ENCODE peak calls at places on chromosomes 3 and 15, in nine cellular contexts. G, F, M, V, D, A, K, P and L are unnamed samples.

GRCh38 chr15:63638828-63639227 is 41.6 kb downstream of the FBXL22 start:
- DNase-seq in V (no peak), K (no peak), F (no peak), A (no peak), P (no peak), M (no peak), D (no peak), G (no peak), L (no peak)

GRCh38 chr15:51600114-51600513 is 22.5 kb downstream of the DMXL2 start:
- DNase-seq in D (no peak), A (peak), M (no peak), K (no peak), F (no peak), P (no peak), G (no peak), V (no peak), L (no peak)

GRCh38 chr15:41971893-41972340 is 440 bp downstream of the EHD4 start:
- DNase-seq in D (peak), V (no peak), A (no peak), P (no peak), K (peak), G (no peak), F (no peak), M (no peak), L (no peak)

GRCh38 chr3:109926376-109926775 is 589.0 kb upstream of the DPPA4 start:
- DNase-seq in P (no peak), A (no peak), K (no peak), G (no peak), M (no peak), F (no peak), V (no peak), D (no peak), L (no peak)

GRCh38 chr3:138471481-138471880 is 37.1 kb downstream of the ESYT3 start:
- DNase-seq in M (no peak), V (no peak), A (no peak), G (no peak), F (no peak), D (no peak), K (no peak), P (no peak), L (no peak)

GRCh38 chr15:76135516-76135915 is 75.7 kb downstream of the TMEM266 start:
- DNase-seq in D (no peak), F (no peak), K (no peak), V (no peak), G (no peak), P (no peak), A (no peak), M (no peak), L (no peak)

GRCh38 chr3:177051419-177051818 is 145.9 kb downstream of the TBL1XR1 start:
- DNase-seq in M (no peak), V (no peak), G (peak), A (no peak), P (no peak), D (no peak), F (no peak), K (no peak), L (no peak)

GRCh38 chr15:81480645-81481053 is 106.6 kb upstream of the TMC3 start:
- DNase-seq in V (no peak), G (peak), P (no peak), K (no peak), M (peak), A (peak), D (peak), F (peak), L (peak)

GRCh38 chr3:193842029-193842782 is 249.2 kb downstream of the OPA1 start:
- DNase-seq in A (no peak), V (no peak), M (no peak), D (no peak), G (no peak), F (no peak), P (no peak), K (no peak), L (no peak)

GRCh38 chr3:57003676-57004075 is 56.8 kb upstream of the SPATA12 start:
- DNase-seq in G (no peak), V (no peak), P (no peak), F (no peak), A (no peak), M (no peak), D (no peak), K (no peak), L (no peak)

GRCh38 chr15:76059320-76060097 is at the start of gene TMEM266:
- DNase-seq in D (peak), A (peak), P (peak), F (peak), K (no peak), G (no peak), V (peak), M (peak), L (peak)

GRCh38 chr3:194148383-194148782 is 12.4 kb downstream of the HES1 start:
- DNase-seq in D (no peak), P (no peak), K (peak), A (peak), G (peak), V (peak), M (peak), F (no peak), L (peak)

GRCh38 chr15:74967670-74968069 is 11.1 kb upstream of the RPP25 start:
- DNase-seq in K (no peak), V (no peak), D (no peak), P (no peak), M (no peak), F (no peak), G (no peak), A (no peak), L (no peak)

GRCh38 chr3:18813300-18813699 is 335.0 kb upstream of the KCNH8 start:
- DNase-seq in V (no peak), D (no peak), P (no peak), A (no peak), M (no peak), G (no peak), K (no peak), F (no peak), L (no peak)

GRCh38 chr15:73952171-73952912 is 26.1 kb downstream of the LOXL1 start:
- DNase-seq in A (no peak), G (no peak), D (no peak), M (peak), V (no peak), P (no peak), F (no peak), K (no peak), L (no peak)

GRCh38 chr3:60917136-60917535 is 334.1 kb downstream of the FHIT start:
- DNase-seq in V (peak), D (no peak), F (no peak), G (no peak), K (no peak), M (peak), A (no peak), P (no peak), L (no peak)

GRCh38 chr15:98713585-98714001 is 65.3 kb downstream of the IGF1R start:
- DNase-seq in A (no peak), K (no peak), D (no peak), M (no peak), F (peak), P (no peak), G (no peak), V (peak), L (no peak)

GRCh38 chr15:49669288-49669687 is 48.4 kb downstream of the DTWD1 start:
- DNase-seq in A (no peak), D (no peak), F (no peak), P (no peak), K (no peak), V (no peak), G (no peak), M (no peak), L (no peak)

GRCh38 chr3:107562979-107563531 is 40.3 kb downstream of the BBX start:
- DNase-seq in A (no peak), K (no peak), M (no peak), P (no peak), G (no peak), V (no peak), F (no peak), D (no peak), L (no peak)

GRCh38 chr3:102599819-102600576 is 165.2 kb downstream of the ZPLD1 start:
- DNase-seq in G (no peak), P (no peak), K (no peak), V (no peak), M (no peak), F (no peak), A (no peak), D (no peak), L (no peak)

GRCh38 chr3:195446359-195446758 is 3.5 kb upstream of the ACAP2 start:
- DNase-seq in A (no peak), D (no peak), F (no peak), M (no peak), G (no peak), V (no peak), K (no peak), P (no peak), L (no peak)

GRCh38 chr3:152229692-152230091 is 39.0 kb upstream of the MBNL1 start:
- DNase-seq in M (no peak), P (no peak), F (no peak), V (no peak), G (no peak), D (no peak), K (no peak), A (no peak), L (no peak)

GRCh38 chr15:92429378-92430066 is 35.8 kb downstream of the ST8SIA2 start:
- DNase-seq in A (peak), M (no peak), G (peak), V (peak), P (no peak), D (no peak), K (no peak), F (no peak), L (peak)

GRCh38 chr3:136860541-136860940 is 1.5 kb upstream of the NCK1 start:
- DNase-seq in A (peak), D (no peak), M (no peak), V (no peak), P (no peak), G (no peak), F (peak), K (no peak), L (peak)

GRCh38 chr3:129418041-129418973 is 10.1 kb downstream of the EFCAB12 start:
- DNase-seq in G (no peak), V (no peak), A (no peak), M (no peak), K (peak), D (no peak), F (no peak), P (no peak), L (no peak)

GRCh38 chr3:171227828-171228227 is 201.3 kb upstream of the SLC2A2 start:
- DNase-seq in P (no peak), A (no peak), M (no peak), G (no peak), K (no peak), V (no peak), F (no peak), D (no peak), L (no peak)

GRCh38 chr3:16277471-16277870 is 12.5 kb downstream of the OXNAD1 start:
- DNase-seq in F (no peak), A (no peak), P (no peak), M (no peak), D (no peak), K (no peak), V (no peak), G (no peak), L (no peak)

GRCh38 chr15:77454265-77454664 is 33.6 kb downstream of the HMG20A start:
- DNase-seq in F (no peak), A (no peak), P (no peak), K (no peak), V (no peak), M (no peak), D (no peak), G (peak), L (peak)

GRCh38 chr3:51311055-51311454 is 74.0 kb upstream of the MANF start:
- DNase-seq in P (no peak), A (peak), K (no peak), M (no peak), F (peak), V (no peak), G (peak), D (no peak), L (peak)

GRCh38 chr3:161559177-161559998 is 62.8 kb downstream of the OTOL1 start:
- DNase-seq in F (peak), M (no peak), D (no peak), P (no peak), A (peak), G (peak), V (peak), K (no peak), L (peak)

GRCh38 chr3:131535596-131535995 is 32.8 kb upstream of the MRPL3 start:
- DNase-seq in M (no peak), A (peak), P (no peak), V (no peak), F (peak), K (no peak), D (no peak), G (no peak), L (peak)

GRCh38 chr3:183954875-183955274 is 62.8 kb downstream of the ABCC5 start:
- DNase-seq in P (no peak), A (no peak), V (no peak), M (no peak), F (no peak), G (no peak), K (no peak), D (no peak), L (no peak)

GRCh38 chr15:77642019-77642418 is 9.3 kb upstream of the LINGO1 start:
- DNase-seq in F (no peak), K (no peak), G (no peak), A (no peak), P (no peak), M (no peak), D (no peak), V (no peak), L (no peak)

GRCh38 chr15:100844778-100845177 is 34.9 kb upstream of the ALDH1A3 start:
- DNase-seq in P (no peak), K (no peak), M (no peak), V (no peak), D (no peak), A (no peak), G (no peak), F (no peak), L (no peak)

GRCh38 chr15:71651750-71652186 is 158.6 kb upstream of the NR2E3 start:
- DNase-seq in F (peak), P (no peak), M (no peak), A (peak), V (peak), K (no peak), D (no peak), G (peak), L (peak)

GRCh38 chr3:35814531-35814930 is 175.2 kb downstream of the ARPP21 start:
- DNase-seq in D (no peak), G (peak), V (no peak), F (no peak), P (no peak), K (no peak), A (no peak), M (no peak), L (no peak)
- TF ChIP-seq CTCF in D (no peak), G (no peak), V (no peak), F (no peak), P (no peak), K (no peak), A (no peak), M (no peak), L (no peak)

GRCh38 chr3:133905376-133905775 is 9.7 kb upstream of the RAB6B start:
- DNase-seq in F (no peak), G (no peak), A (no peak), K (no peak), V (no peak), P (no peak), D (no peak), M (no peak), L (no peak)

GRCh38 chr3:133914839-133915600 is 19.3 kb upstream of the RAB6B start:
- DNase-seq in D (no peak), A (no peak), V (no peak), G (no peak), P (no peak), K (no peak), M (no peak), F (no peak), L (no peak)

GRCh38 chr3:133915685-133916639 is 20.3 kb upstream of the RAB6B start:
- DNase-seq in V (no peak), F (no peak), K (no peak), M (no peak), G (peak), A (no peak), P (no peak), D (no peak), L (peak)

DNA sequence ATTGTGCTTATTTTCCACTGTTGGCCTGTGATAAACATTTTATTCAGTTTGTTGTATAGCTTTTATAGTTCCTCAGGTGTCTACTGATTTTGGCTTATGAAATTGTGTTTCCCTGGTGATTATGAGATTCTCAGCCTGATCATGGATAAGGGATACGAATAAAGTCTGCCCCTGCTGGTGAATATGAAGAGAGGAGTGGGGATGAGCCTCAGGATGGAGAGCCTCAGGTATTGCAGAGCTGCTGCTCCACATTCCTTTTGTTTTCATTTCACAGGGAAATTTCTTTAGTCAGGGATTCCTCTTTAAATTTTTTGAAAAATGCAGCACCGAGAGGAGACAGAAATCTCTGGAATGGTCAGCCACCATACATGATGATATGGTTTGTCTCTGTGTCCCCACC is 14.7 kb upstream of the RAB6B start:
- DNase-seq in K (no peak), A (no peak), V (no peak), P (no peak), F (no peak), G (no peak), D (no peak), M (no peak), L (peak)
- TF ChIP-seq CTCF in K (no peak), A (peak), V (no peak), P (no peak), F (peak), G (peak), D (peak), M (no peak), L (peak)

DNA sequence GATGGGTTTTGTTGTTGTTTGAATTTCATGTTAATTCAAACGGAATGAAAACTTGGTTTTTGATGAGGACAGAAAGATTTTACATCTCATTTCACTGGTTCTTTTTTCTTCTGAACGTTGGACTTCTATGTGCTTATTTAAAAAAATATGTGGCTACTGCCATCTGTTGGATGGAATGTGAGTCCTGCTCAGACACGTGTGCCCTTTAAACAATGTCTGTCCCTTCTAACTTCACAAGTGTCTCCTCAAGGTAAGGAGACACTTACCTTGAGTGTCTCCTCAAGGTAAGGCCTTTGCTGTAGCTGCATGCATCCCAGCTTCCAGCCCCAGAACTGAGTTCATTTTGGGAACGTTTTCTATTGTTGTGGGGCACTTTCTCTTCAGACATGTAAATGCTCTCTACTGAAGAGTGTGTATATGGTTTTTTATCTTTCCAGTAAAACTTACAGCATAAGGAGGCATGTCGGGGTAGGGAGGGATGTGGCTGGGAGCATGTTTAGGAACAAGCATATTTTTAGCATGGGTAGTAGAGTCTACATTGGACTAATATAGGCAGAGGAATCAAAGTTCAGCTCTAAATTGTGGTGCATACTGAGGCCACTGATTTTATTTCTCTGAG is 63.1 kb upstream of the UBE3A start:
- DNase-seq in M (no peak), P (no peak), F (peak), A (peak), D (no peak), K (no peak), V (peak), G (peak), L (peak)
- TF ChIP-seq CTCF in M (no peak), P (no peak), F (peak), A (peak), D (peak), K (peak), V (peak), G (peak), L (peak)

GRCh38 chr3:49339947-49340800 is at the start of gene USP4:
- DNase-seq in G (peak), D (peak), F (peak), V (peak), A (peak), K (peak), M (peak), P (peak), L (peak)
- TF ChIP-seq CTCF in G (peak), D (peak), F (peak), V (no peak), A (peak), K (no peak), M (peak), P (peak), L (peak)

GRCh38 chr3:158794206-158794605 is 7.6 kb upstream of the MFSD1 start:
- DNase-seq in D (no peak), K (no peak), V (no peak), F (no peak), G (no peak), P (no peak), A (no peak), M (no peak), L (no peak)

GRCh38 chr3:158791259-158791920 is 10.5 kb upstream of the MFSD1 start:
- DNase-seq in G (peak), D (no peak), F (peak), P (no peak), A (peak), K (no peak), V (peak), M (no peak), L (peak)

GRCh38 chr3:158794936-158795518 is 6.8 kb upstream of the MFSD1 start:
- DNase-seq in F (peak), M (no peak), A (peak), K (no peak), P (no peak), D (no peak), G (peak), V (no peak), L (peak)

GRCh38 chr3:158789592-158789991 is 12.3 kb upstream of the MFSD1 start:
- DNase-seq in F (peak), M (no peak), A (peak), K (no peak), P (no peak), G (peak), D (no peak), V (no peak), L (peak)

GRCh38 chr3:158792709-158793108 is 9.1 kb upstream of the MFSD1 start:
- DNase-seq in F (peak), V (no peak), M (no peak), A (peak), G (peak), K (no peak), P (no peak), D (no peak), L (peak)
- TF ChIP-seq CTCF in F (no peak), V (no peak), M (no peak), A (no peak), G (no peak), K (no peak), P (no peak), D (no peak), L (no peak)

DNA sequence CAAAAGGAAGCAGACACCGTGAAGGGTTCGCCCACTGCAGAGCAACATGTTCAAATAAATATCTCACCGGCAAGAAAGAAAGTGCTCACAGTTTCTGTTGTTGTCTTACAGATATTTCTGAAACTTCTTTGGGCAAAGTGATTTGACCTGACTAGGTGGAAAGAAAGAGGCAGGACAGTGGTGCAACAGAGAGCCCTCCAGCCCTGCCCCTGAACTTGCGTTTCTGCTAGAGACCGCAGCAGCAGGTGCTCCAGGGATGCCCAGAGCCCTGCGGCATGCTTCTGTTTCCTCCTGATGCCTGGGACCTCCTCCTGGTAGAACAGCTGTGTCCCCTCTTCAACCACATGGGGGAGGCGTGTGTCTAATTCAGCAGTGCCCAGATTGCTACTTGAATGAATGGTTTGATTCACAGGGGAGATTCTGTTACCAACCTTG is 123.4 kb downstream of the ATP10A start:
- DNase-seq in F (peak), P (no peak), V (no peak), G (peak), A (peak), K (no peak), M (no peak), D (no peak), L (peak)
- TF ChIP-seq CTCF in F (peak), P (no peak), V (no peak), G (peak), A (peak), K (no peak), M (no peak), D (peak), L (peak)

GRCh38 chr15:68874788-68875187 is 54.1 kb upstream of the ANP32A start:
- DNase-seq in M (no peak), A (no peak), P (no peak), F (no peak), D (no peak), V (no peak), K (no peak), G (no peak), L (no peak)
- TF ChIP-seq CTCF in M (no peak), A (no peak), P (no peak), F (no peak), D (no peak), V (no peak), K (no peak), G (no peak), L (no peak)

GRCh38 chr3:34277110-34277509 is 478.7 kb downstream of the PDCD6IP start:
- DNase-seq in F (no peak), G (no peak), A (no peak), V (no peak), M (no peak), P (no peak), D (no peak), K (no peak), L (no peak)
- TF ChIP-seq CTCF in F (no peak), G (no peak), A (no peak), V (no peak), M (no peak), P (no peak), D (no peak), K (no peak), L (peak)